ENCODE peak calls at places on chromosomes 4 and X, in six cellular contexts. P is OCI-LY7, D is thyroid gland, J is hepatocyte, I is breast epithelium, G is Caco-2. E is an unnamed sample.

GRCh38 chrX:12814434-12814833 is 23.2 kb downstream of the PRPS2 start:
- DNase-seq in P (peak), D (peak), G (peak), J (peak), I (no peak), E (peak)

GRCh38 chr4:83293305-83294046 is 8.9 kb upstream of the COQ2 start:
- DNase-seq in D (no peak), P (no peak), I (no peak), J (no peak), G (no peak), E (no peak)

GRCh38 chr4:132417220-132417619 is 731.9 kb upstream of the PCDH10 start:
- DNase-seq in I (no peak), P (peak), G (no peak), J (no peak), D (no peak), E (no peak)

GRCh38 chrX:24298191-24298590 is 15.7 kb downstream of the SUPT20HL2 start:
- DNase-seq in I (no peak), J (peak), P (no peak), G (no peak), D (no peak), E (no peak)

GRCh38 chr4:147828361-147828760 is 96.5 kb downstream of the ARHGAP10 start:
- DNase-seq in J (no peak), G (no peak), D (no peak), I (no peak), P (no peak), E (no peak)

GRCh38 chr4:139453041-139453370 is 915 bp upstream of the RAB33B start:
- DNase-seq in P (peak), I (no peak), J (peak), D (no peak), G (peak), E (peak)

GRCh38 chrX:72282302-72282701 is 5.3 kb upstream of the RPS4X start:
- DNase-seq in J (no peak), I (no peak), P (no peak), G (no peak), D (no peak), E (no peak)

GRCh38 chrX:78366576-78366975 is 39.2 kb upstream of the CYSLTR1 start:
- DNase-seq in J (no peak), I (no peak), G (no peak), P (no peak), D (no peak), E (no peak)

GRCh38 chr4:110195561-110196205 is 2.7 kb downstream of the ELOVL6 start:
- DNase-seq in D (no peak), J (no peak), G (peak), I (no peak), P (peak), E (no peak)

GRCh38 chr4:153822316-153822715 is 33.4 kb upstream of the SFRP2 start:
- DNase-seq in J (no peak), P (no peak), D (no peak), I (no peak), G (no peak), E (no peak)

GRCh38 chrX:112832481-112833095 is 8.0 kb downstream of the AMOT start:
- DNase-seq in P (no peak), I (no peak), G (peak), D (peak), J (peak), E (no peak)

GRCh38 chr4:168074861-168075260 is 17.5 kb upstream of the ANXA10 start:
- DNase-seq in I (no peak), G (no peak), J (no peak), P (no peak), D (no peak), E (no peak)

GRCh38 chr4:123244233-123244632 is 152.4 kb upstream of the SPRY1 start:
- DNase-seq in P (peak), G (peak), J (no peak), D (peak), I (no peak), E (no peak)

GRCh38 chrX:127305013-127305412 is 485.5 kb downstream of the PRR32 start:
- DNase-seq in J (no peak), G (no peak), I (no peak), D (no peak), P (no peak), E (no peak)

GRCh38 chr4:156968479-156968984 is 3.1 kb downstream of the PDGFC start:
- DNase-seq in I (peak), J (peak), P (peak), D (peak), G (peak), E (peak)
- H3K4me3 ChIP-seq in I (peak), J (peak), P (no peak), D (no peak), G (no peak), E (no peak)

GRCh38 chr4:98383431-98384106 is 122.4 kb downstream of the RAP1GDS1 start:
- DNase-seq in G (no peak), P (peak), I (no peak), D (no peak), J (no peak), E (no peak)

GRCh38 chr4:98387345-98388017 is 126.3 kb downstream of the RAP1GDS1 start:
- DNase-seq in I (no peak), D (no peak), P (no peak), J (no peak), G (peak), E (no peak)
- TF ChIP-seq CTCF in I (no peak), D (no peak), P (no peak), J (no peak), G (no peak), E (no peak)

GRCh38 chrX:499870-500364 is 113.2 kb upstream of the PPP2R3B start:
- DNase-seq in P (no peak), I (no peak), J (no peak), G (no peak), D (no peak), E (no peak)
- H3K4me3 ChIP-seq in P (no peak), I (no peak), J (no peak), G (no peak), D (no peak), E (no peak)

GRCh38 chr4:155809835-155810234 is 51.0 kb downstream of the GUCY1B1 start:
- DNase-seq in G (peak), P (peak), I (no peak), J (peak), D (no peak), E (peak)
- TF ChIP-seq CTCF in G (peak), P (peak), I (peak), J (peak), D (peak), E (peak)